ENCODE peak calls at places on chromosomes 12 and 14, in five cellular contexts. X is H9, W is GM23248, A is PC-3, L is HepG2. N is an unnamed sample.

GRCh38 chr12:48869191-48869590 is 3.5 kb upstream of the RND1 start:
- DNase-seq in X (no peak), W (no peak), A (no peak), L (no peak), N (no peak)

GRCh38 chr12:116878567-116879508 is 2.4 kb downstream of the HRK start:
- DNase-seq in X (peak; percentile 64), W (peak; percentile 26), A (peak; percentile 50), L (no peak), N (no peak)

GRCh38 chr14:89185919-89186849 is 230.8 kb downstream of the FOXN3 start:
- DNase-seq in X (no peak), W (peak; percentile 85), A (peak; percentile 97), L (no peak), N (no peak)

GRCh38 chr12:31928246-31929139 is 30.7 kb upstream of the RESF1 start:
- DNase-seq in X (no peak), W (no peak), A (no peak), L (no peak), N (no peak)

GRCh38 chr14:48563465-48563864 is 888.1 kb upstream of the MDGA2 start:
- DNase-seq in X (peak; percentile 90), W (no peak), A (peak; percentile 94), L (no peak), N (no peak)

GRCh38 chr14:21106506-21107359 is 5.9 kb downstream of the TMEM253 start:
- DNase-seq in X (peak; percentile 88), W (peak; percentile 85), A (peak; percentile 81), L (peak; percentile 84), N (peak; percentile 85)

GRCh38 chr14:56137842-56138241 is 19.6 kb downstream of the PELI2 start:
- DNase-seq in X (peak; percentile 34), W (no peak), A (no peak), L (no peak), N (no peak)

GRCh38 chr12:112988224-112988623 is 9.9 kb downstream of the OAS2 start:
- DNase-seq in X (no peak), W (no peak), A (no peak), L (no peak), N (no peak)

GRCh38 chr14:103526247-103526913 is 2.6 kb upstream of the TRMT61A start:
- DNase-seq in X (no peak), W (no peak), A (no peak), L (no peak), N (no peak)

GRCh38 chr12:70379856-70380255 is 13.8 kb downstream of the KCNMB4 start:
- DNase-seq in X (no peak), W (no peak), A (no peak), L (no peak), N (no peak)

GRCh38 chr12:81610955-81611889 is 147.9 kb downstream of the PPFIA2 start:
- DNase-seq in X (peak; percentile 51), W (peak; percentile 35), A (peak; percentile 17), L (peak; percentile 28), N (no peak)

GRCh38 chr12:42498549-42499247 is 90.8 kb downstream of the PRICKLE1 start:
- DNase-seq in X (no peak), W (peak; percentile 58), A (no peak), L (no peak), N (no peak)

GRCh38 chr12:94956936-94957464 is 46.5 kb downstream of the NDUFA12 start:
- DNase-seq in X (no peak), W (no peak), A (no peak), L (no peak), N (no peak)

GRCh38 chr12:94951071-94951639 is 52.3 kb downstream of the NDUFA12 start:
- DNase-seq in X (no peak), W (peak; percentile 17), A (no peak), L (no peak), N (no peak)

GRCh38 chr12:94954029-94954685 is 49.3 kb downstream of the NDUFA12 start:
- DNase-seq in X (no peak), W (peak; percentile 44), A (peak; percentile 90), L (no peak), N (no peak)

GRCh38 chr12:94952325-94952724 is 51.2 kb downstream of the NDUFA12 start:
- DNase-seq in X (no peak), W (peak; percentile 27), A (no peak), L (no peak), N (no peak)

DNA sequence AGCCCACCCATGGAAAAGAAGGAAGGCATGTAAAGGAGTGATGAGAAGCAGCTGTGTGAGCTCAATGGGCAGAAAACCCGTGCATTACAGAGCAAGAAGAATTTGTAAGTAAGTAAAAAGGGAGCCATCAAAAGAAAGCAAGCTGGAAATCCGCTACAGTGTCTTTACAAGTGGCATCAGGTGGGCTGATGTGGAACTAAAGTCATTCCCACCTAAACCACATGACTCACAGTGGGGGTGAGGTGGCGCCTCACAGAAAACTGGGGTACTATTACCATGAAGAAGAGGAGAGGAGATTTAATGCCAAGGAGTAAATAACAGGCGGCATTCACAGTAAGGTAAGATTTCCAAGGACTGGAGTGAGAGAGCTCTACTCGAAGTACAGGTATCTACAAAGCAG is 48.3 kb downstream of the NDUFA12 start:
- DNase-seq in X (no peak), W (no peak), A (no peak), L (no peak), N (no peak)
- H3K27ac ChIP-seq in X (no peak overlapping the region), W (no peak overlapping the region), A (no peak overlapping the region), L (no peak overlapping the region), N (no peak overlapping the region)

DNA sequence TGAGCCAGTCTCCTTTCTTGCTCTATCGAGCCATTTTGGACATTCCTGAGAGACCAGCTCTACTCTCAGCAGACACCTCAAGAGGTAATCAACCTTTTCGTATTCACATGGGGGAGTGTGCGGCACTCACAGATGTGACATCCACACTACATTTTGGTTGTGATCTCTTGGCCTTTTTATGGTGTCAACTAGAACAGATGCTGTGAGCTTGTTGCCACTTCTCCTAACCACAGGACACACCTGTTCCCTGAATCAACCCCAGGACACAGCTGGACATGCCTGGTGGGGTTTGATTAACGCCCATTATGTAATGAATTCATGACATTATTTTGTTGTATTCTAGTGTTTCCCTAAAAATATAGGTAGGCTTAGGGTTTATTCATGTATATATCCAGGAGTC is 1143.6 kb downstream of the TMEM121 start:
- DNase-seq in X (no peak), W (no peak), A (no peak), L (no peak), N (no peak)
- H3K4me1 ChIP-seq in X (no peaks in the 10 kb centered on the region), W (no peaks in the 10 kb centered on the region), A (no peaks in the 10 kb centered on the region), L (no peaks in the 10 kb centered on the region), N (peaks cover 4% of the 10 kb centered on the region)

GRCh38 chr12:38056701-38057689 is 259.6 kb upstream of the ALG10B start:
- DNase-seq in X (no peak), W (peak; percentile 14), A (peak; percentile 97), L (no peak), N (no peak)

GRCh38 chr12:38053113-38053512 is 263.5 kb upstream of the ALG10B start:
- DNase-seq in X (no peak), W (no peak), A (no peak), L (no peak), N (no peak)

GRCh38 chr12:38053655-38054464 is 262.7 kb upstream of the ALG10B start:
- DNase-seq in X (no peak), W (peak; percentile 3), A (peak; percentile 97), L (peak; percentile 70), N (no peak)
- H3K9me3 ChIP-seq in X (peaks cover 98% of the 10 kb centered on the region), W (no peaks in the 10 kb centered on the region), A (no peaks in the 10 kb centered on the region), L (no peaks in the 10 kb centered on the region), N (no peaks in the 10 kb centered on the region)

GRCh38 chr14:61719344-61720301 is 24.3 kb downstream of the HIF1A start:
- DNase-seq in X (no peak), W (no peak), A (no peak), L (no peak), N (no peak)

GRCh38 chr14:61720302-61720677 is 25.0 kb downstream of the HIF1A start:
- DNase-seq in X (no peak), W (peak; percentile 46), A (peak; percentile 37), L (no peak), N (no peak)

GRCh38 chr14:61713724-61714437 is 18.6 kb downstream of the HIF1A start:
- DNase-seq in X (no peak), W (no peak), A (no peak), L (no peak), N (no peak)

GRCh38 chr14:61718039-61718438 is 22.7 kb downstream of the HIF1A start:
- DNase-seq in X (no peak), W (no peak), A (no peak), L (no peak), N (no peak)

GRCh38 chr14:61716956-61717355 is 21.6 kb downstream of the HIF1A start:
- DNase-seq in X (no peak), W (no peak), A (no peak), L (no peak), N (no peak)
- H3K27ac ChIP-seq in X (no peak overlapping the region), W (peak overlapping the region; percentile 41), A (no peak overlapping the region), L (no peak overlapping the region), N (no peak overlapping the region)

GRCh38 chr14:29092121-29092520 is 325.5 kb downstream of the FOXG1 start:
- DNase-seq in X (no peak), W (no peak), A (no peak), L (no peak), N (no peak)
- H3K4me1 ChIP-seq in X (no peaks in the 10 kb centered on the region), W (no peaks in the 10 kb centered on the region), A (no peaks in the 10 kb centered on the region), L (no peaks in the 10 kb centered on the region), N (no peaks in the 10 kb centered on the region)

GRCh38 chr12:34286483-34286882 is 264.2 kb downstream of the ALG10 start:
- DNase-seq in X (peak; percentile 8), W (no peak), A (no peak), L (no peak), N (no peak)
- H3K9me3 ChIP-seq in X (peaks cover 68% of the 10 kb centered on the region), W (no peaks in the 10 kb centered on the region), A (peaks cover 11% of the 10 kb centered on the region), L (peaks cover 22% of the 10 kb centered on the region), N (peaks cover 5% of the 10 kb centered on the region)

GRCh38 chr12:128914908-128915563 is 61.8 kb downstream of the GLT1D1 start:
- DNase-seq in X (no peak), W (no peak), A (no peak), L (no peak), N (peak; percentile 37)
- H3K27ac ChIP-seq in X (no peak overlapping the region), W (no peak overlapping the region), A (no peak overlapping the region), L (no peak overlapping the region), N (no peak overlapping the region)

GRCh38 chr12:6352198-6353173 is 10.6 kb upstream of the TNFRSF1A start:
- DNase-seq in X (no peak), W (no peak), A (no peak), L (no peak), N (no peak)
- H3K4me1 ChIP-seq in X (no peaks in the 10 kb centered on the region), W (no peaks in the 10 kb centered on the region), A (no peaks in the 10 kb centered on the region), L (peaks cover 53% of the 10 kb centered on the region), N (peaks cover 8% of the 10 kb centered on the region)